ENCODE peak calls at places on chromosomes 13 and 19, in four cellular contexts. A, Z, F and T are unnamed samples.

GRCh38 chr19:21202865-21203494 is 61.1 kb downstream of the ZNF431 start:
- DNase-seq in A (no peak), Z (peak), F (peak), T (peak)

GRCh38 chr19:18109731-18110671 is 12.4 kb downstream of the MAST3 start:
- DNase-seq in Z (peak), F (no peak), A (no peak), T (peak)

GRCh38 chr19:18915639-18916038 is 3.5 kb downstream of the COPE start:
- DNase-seq in A (no peak), F (no peak), Z (no peak), T (no peak)

GRCh38 chr19:17334414-17335409 is at the start of gene ANO8:
- DNase-seq in A (peak), Z (peak), F (peak), T (peak)

GRCh38 chr13:113929628-113930615 is 44.0 kb downstream of the C13orf46 start:
- DNase-seq in Z (no peak), F (no peak), A (no peak), T (no peak)

GRCh38 chr13:35995136-35995535 is 136.0 kb downstream of the DCLK1 start:
- DNase-seq in F (no peak), A (no peak), Z (no peak), T (no peak)

GRCh38 chr19:50567052-50567841 is 988 bp downstream of the LRRC4B start:
- DNase-seq in Z (peak), A (no peak), F (no peak), T (no peak)

GRCh38 chr13:114011226-114011625 is 37.4 kb upstream of the C13orf46 start:
- DNase-seq in F (no peak), A (no peak), Z (no peak), T (no peak)

GRCh38 chr19:50896591-50897190 is 14.5 kb downstream of the KLK4 start:
- DNase-seq in F (peak), A (no peak), Z (peak), T (peak)

GRCh38 chr19:45882652-45883585 is 3.0 kb downstream of the IRF2BP1 start:
- DNase-seq in F (peak), Z (peak), A (peak), T (peak)

GRCh38 chr13:44685641-44686040 is 109.5 kb upstream of the TSC22D1 start:
- DNase-seq in Z (no peak), A (no peak), F (no peak), T (no peak)

GRCh38 chr13:103878891-103879605 is 812.8 kb upstream of the SLC10A2 start:
- DNase-seq in Z (no peak), F (no peak), A (no peak), T (no peak)

GRCh38 chr13:112723771-112724170 is 33.9 kb downstream of the ATP11A start:
- DNase-seq in Z (no peak), F (no peak), A (no peak), T (no peak)

GRCh38 chr19:35908977-35909683 is 1.0 kb upstream of the TYROBP start:
- DNase-seq in A (peak), Z (peak), F (no peak), T (no peak)

GRCh38 chr19:53595510-53595867 is 36.3 kb upstream of the DPRX start:
- DNase-seq in F (no peak), Z (no peak), A (no peak), T (no peak)

GRCh38 chr13:113954046-113954841 is 19.6 kb downstream of the C13orf46 start:
- DNase-seq in F (no peak), Z (no peak), A (no peak), T (no peak)

GRCh38 chr19:45865269-45865948 is 1.3 kb downstream of the FOXA3 start:
- DNase-seq in Z (no peak), F (no peak), A (no peak), T (no peak)

GRCh38 chr13:32045963-32046785 is 14.6 kb downstream of the FRY start:
- DNase-seq in F (no peak), Z (no peak), A (peak), T (no peak)

GRCh38 chr19:18865973-18866799 is 29.8 kb downstream of the CERS1 start:
- DNase-seq in F (no peak), Z (peak), A (no peak), T (peak)

GRCh38 chr19:32227561-32228165 is 117.7 kb upstream of the ZNF507 start:
- DNase-seq in Z (no peak), A (no peak), F (no peak), T (no peak)

GRCh38 chr13:44103721-44104490 is 224.2 kb downstream of the LACC1 start:
- DNase-seq in F (no peak), Z (no peak), A (no peak), T (no peak)

GRCh38 chr19:7912697-7913564 is 1.7 kb upstream of the TGFBR3L start:
- DNase-seq in A (no peak), Z (no peak), F (no peak), T (no peak)

GRCh38 chr13:112990783-112991182 is 21.8 kb downstream of the MCF2L start:
- DNase-seq in Z (no peak), A (no peak), F (no peak), T (no peak)

GRCh38 chr19:53824134-53824611 is at the start of gene NLRP12:
- DNase-seq in F (no peak), Z (no peak), A (peak), T (no peak)

GRCh38 chr19:2494447-2495129 is 18.7 kb downstream of the GADD45B start:
- DNase-seq in Z (peak), A (peak), F (no peak), T (peak)

GRCh38 chr13:93218583-93218982 is 8.0 kb upstream of the GPC6 start:
- DNase-seq in A (no peak), Z (peak), F (no peak), T (no peak)

GRCh38 chr13:77952737-77953136 is 34.1 kb upstream of the EDNRB start:
- DNase-seq in Z (no peak), F (no peak), A (no peak), T (no peak)

GRCh38 chr13:44012910-44013309 is 133.2 kb downstream of the LACC1 start:
- DNase-seq in F (no peak), Z (no peak), A (no peak), T (no peak)

GRCh38 chr19:43525836-43526771 is 897 bp downstream of the ETHE1 start:
- DNase-seq in A (no peak), F (no peak), Z (no peak), T (no peak)

GRCh38 chr19:43532571-43532961 is 422 bp upstream of the ZNF575 start:
- DNase-seq in Z (no peak), F (no peak), A (no peak), T (no peak)

GRCh38 chr19:43524922-43525835 is 1.8 kb downstream of the ETHE1 start:
- DNase-seq in Z (no peak), F (peak), A (peak), T (no peak)

GRCh38 chr19:43526884-43527859 is at the start of gene ETHE1:
- DNase-seq in Z (peak), A (peak), F (no peak), T (peak)

DNA sequence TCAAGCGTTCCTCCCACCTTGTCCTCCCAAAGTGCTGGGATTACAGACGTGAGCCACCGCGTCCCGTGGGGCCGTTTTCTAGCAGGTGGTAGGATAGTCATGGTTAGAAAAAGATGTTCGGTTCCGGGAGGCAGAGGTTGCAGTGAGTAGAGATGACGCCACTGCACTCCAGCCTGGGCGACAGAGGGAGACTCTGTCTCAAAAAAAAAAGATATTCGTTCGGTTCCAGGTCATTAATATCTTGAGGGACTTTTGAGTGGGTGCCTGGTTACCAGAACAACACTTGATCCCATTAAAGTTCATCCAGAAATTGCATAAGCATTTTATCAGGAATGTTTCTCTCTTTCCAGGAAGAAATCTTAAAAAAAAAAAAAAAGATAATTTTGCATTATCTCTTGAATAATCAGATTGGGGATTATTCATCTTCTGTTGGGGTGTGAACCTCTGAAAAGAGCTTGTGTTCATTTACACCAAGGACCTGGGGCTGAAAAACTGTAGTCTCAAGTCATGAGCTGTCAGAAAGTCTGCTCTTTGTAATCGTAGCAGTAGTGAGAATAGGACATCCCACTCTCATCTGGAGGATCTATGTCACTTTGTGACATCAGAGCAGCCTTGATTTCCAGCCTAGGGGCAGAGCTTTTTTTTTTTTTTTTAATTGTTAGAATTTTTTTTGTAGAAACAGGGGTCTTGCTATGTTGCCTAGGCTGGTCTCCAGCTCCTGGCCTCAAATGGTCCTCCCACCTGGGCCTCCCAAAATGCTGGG is 1.0 kb upstream of the ETHE1 start:
- DNase-seq in Z (no peak), F (no peak), A (no peak), T (no peak)
- TF ChIP-seq SPI1 in Z (no peak), F (no peak), A (no peak), T (no peak)

DNA sequence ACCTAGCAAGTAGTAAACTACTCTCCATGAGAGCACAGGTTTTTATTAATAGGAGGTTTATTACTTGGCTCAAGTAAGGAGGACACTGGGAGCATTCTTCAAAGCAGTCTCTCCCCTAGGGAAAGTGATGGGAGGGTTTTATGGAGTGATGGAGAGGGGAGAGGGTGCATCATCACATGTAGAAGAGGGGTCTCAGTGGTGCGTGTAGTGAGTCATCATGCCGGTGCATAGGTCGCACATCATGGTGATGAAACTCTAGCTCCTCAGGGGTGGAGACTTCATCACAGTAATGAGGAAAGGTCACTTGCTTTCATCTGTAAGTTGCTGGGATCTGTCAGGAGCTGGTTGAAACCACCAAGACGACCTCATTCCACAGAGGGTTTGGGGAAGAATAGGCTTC is 210.8 kb upstream of the UBL3 start:
- DNase-seq in A (no peak), F (no peak), Z (no peak), T (no peak)
- TF ChIP-seq SPI1 in A (no peak), F (no peak), Z (no peak), T (no peak)

GRCh38 chr13:34413538-34414210 is 528.4 kb upstream of the NBEA start:
- DNase-seq in A (no peak), F (no peak), Z (no peak), T (no peak)
- TF ChIP-seq SPI1 in A (no peak), F (no peak), Z (no peak), T (no peak)

GRCh38 chr13:24063281-24063851 is 97.2 kb upstream of the SPATA13 start:
- DNase-seq in F (no peak), Z (no peak), A (no peak), T (no peak)
- TF ChIP-seq SPI1 in F (no peak), Z (no peak), A (no peak), T (no peak)

GRCh38 chr13:90414691-90415596 is 932.5 kb upstream of the MIR17HG start:
- DNase-seq in A (no peak), Z (no peak), F (no peak), T (no peak)
- TF ChIP-seq SPI1 in A (no peak), Z (no peak), F (no peak), T (no peak)

DNA sequence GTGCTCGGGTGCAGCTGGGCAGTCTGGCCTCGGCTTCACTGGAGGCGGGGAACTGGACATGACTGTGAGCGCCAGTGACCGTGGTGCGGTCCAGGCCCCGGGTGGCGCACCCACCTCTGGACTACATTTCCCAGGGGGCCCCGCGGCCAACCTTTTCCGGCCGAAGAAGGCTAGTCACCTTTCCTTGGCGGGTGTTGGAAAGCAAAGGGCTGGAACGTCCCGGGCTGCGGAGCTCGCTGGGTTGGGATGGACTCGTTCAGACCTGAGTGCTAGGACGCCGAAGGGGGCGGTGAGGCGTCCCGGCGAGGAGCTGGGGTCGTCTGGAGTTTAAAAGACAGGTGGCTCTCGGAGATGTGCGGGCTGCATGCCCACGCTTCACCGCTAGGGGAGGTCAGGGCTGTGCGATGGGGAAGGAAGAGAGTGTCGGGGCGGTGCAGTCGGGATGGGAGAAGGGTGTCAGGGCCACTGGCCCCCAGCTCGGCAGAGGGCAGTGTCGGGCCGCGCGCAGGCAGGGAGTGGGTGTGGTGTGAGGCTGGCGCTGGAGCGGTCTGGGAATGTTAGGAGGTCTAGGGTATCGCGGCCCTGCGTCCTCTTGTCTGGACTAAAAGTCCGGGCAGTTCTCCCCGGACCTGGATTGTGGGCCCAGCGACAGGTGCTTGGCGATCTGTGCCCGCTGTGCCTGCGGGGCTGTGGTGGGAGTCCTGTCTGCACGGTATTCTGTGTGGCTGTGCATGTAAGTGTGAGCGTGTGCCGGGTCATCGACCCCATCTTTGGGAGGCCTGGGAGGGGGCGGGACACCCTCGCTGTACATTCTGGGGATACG is 57.1 kb downstream of the ZNF568 start:
- DNase-seq in F (peak), Z (peak), A (peak), T (peak)
- TF ChIP-seq SPI1 in F (no peak), Z (no peak), A (no peak), T (no peak)